ENCODE peak calls at places on chromosomes 2 and 18, in seven cellular contexts. One of them, this sample, is unnamed.

GRCh38 chr2:223601932-223602676 is at the start of gene SCG2:
- DNase-seq in BJ: no peak
- DNase-seq in astrocyte of the cerebellum: peak; percentile 93
- DNase-seq in AG10803: peak; percentile 85
- DNase-seq in HAP-1: peak; percentile 84
- DNase-seq in CD8-positive, alpha-beta T cell: peak; percentile 17
- DNase-seq in spleen: peak; percentile 77
- DNase-seq in this sample: peak; percentile 81

GRCh38 chr18:8868276-8868675 is 162.9 kb downstream of the MTCL1 start:
- DNase-seq in BJ: no peak
- DNase-seq in CD8-positive, alpha-beta T cell: no peak
- DNase-seq in spleen: no peak
- DNase-seq in astrocyte of the cerebellum: no peak
- DNase-seq in AG10803: no peak
- DNase-seq in HAP-1: no peak
- DNase-seq in this sample: no peak

GRCh38 chr2:47221039-47221438 is 65.9 kb upstream of the STPG4 start:
- DNase-seq in CD8-positive, alpha-beta T cell: no peak
- DNase-seq in spleen: no peak
- DNase-seq in HAP-1: no peak
- DNase-seq in BJ: no peak
- DNase-seq in AG10803: peak; percentile 85
- DNase-seq in astrocyte of the cerebellum: peak; percentile 41
- DNase-seq in this sample: no peak

GRCh38 chr18:25230658-25231326 is 121.2 kb downstream of the ZNF521 start:
- DNase-seq in BJ: peak; percentile 67
- DNase-seq in CD8-positive, alpha-beta T cell: no peak
- DNase-seq in spleen: peak; percentile 78
- DNase-seq in AG10803: peak; percentile 93
- DNase-seq in astrocyte of the cerebellum: peak; percentile 70
- DNase-seq in HAP-1: no peak
- DNase-seq in this sample: peak; percentile 90

GRCh38 chr2:200172521-200172920 is 134.0 kb upstream of the SPATS2L start:
- DNase-seq in HAP-1: no peak
- DNase-seq in astrocyte of the cerebellum: no peak
- DNase-seq in spleen: no peak
- DNase-seq in AG10803: no peak
- DNase-seq in CD8-positive, alpha-beta T cell: no peak
- DNase-seq in BJ: no peak
- DNase-seq in this sample: no peak

GRCh38 chr2:75600418-75601088 is 39.8 kb upstream of the EVA1A start:
- DNase-seq in BJ: no peak
- DNase-seq in HAP-1: no peak
- DNase-seq in spleen: no peak
- DNase-seq in CD8-positive, alpha-beta T cell: no peak
- DNase-seq in AG10803: no peak
- DNase-seq in astrocyte of the cerebellum: no peak
- DNase-seq in this sample: no peak

GRCh38 chr18:22168360-22168921 is 948 bp upstream of the GATA6 start:
- DNase-seq in astrocyte of the cerebellum: no peak
- DNase-seq in AG10803: no peak
- DNase-seq in CD8-positive, alpha-beta T cell: no peak
- DNase-seq in spleen: no peak
- DNase-seq in BJ: no peak
- DNase-seq in HAP-1: peak; percentile 47
- DNase-seq in this sample: no peak

GRCh38 chr2:79576431-79576830 is 63.6 kb downstream of the CTNNA2 start:
- DNase-seq in CD8-positive, alpha-beta T cell: no peak
- DNase-seq in spleen: no peak
- DNase-seq in HAP-1: no peak
- DNase-seq in AG10803: no peak
- DNase-seq in astrocyte of the cerebellum: no peak
- DNase-seq in BJ: no peak
- DNase-seq in this sample: no peak

GRCh38 chr18:50578030-50578429 is 18.1 kb downstream of the MAPK4 start:
- DNase-seq in AG10803: no peak
- DNase-seq in CD8-positive, alpha-beta T cell: no peak
- DNase-seq in astrocyte of the cerebellum: no peak
- DNase-seq in spleen: no peak
- DNase-seq in BJ: no peak
- DNase-seq in HAP-1: no peak
- DNase-seq in this sample: no peak

GRCh38 chr2:223221120-223221859 is 169.3 kb downstream of the KCNE4 start:
- DNase-seq in HAP-1: no peak
- DNase-seq in spleen: no peak
- DNase-seq in BJ: no peak
- DNase-seq in AG10803: no peak
- DNase-seq in CD8-positive, alpha-beta T cell: no peak
- DNase-seq in astrocyte of the cerebellum: no peak
- DNase-seq in this sample: no peak

GRCh38 chr2:127619901-127620705 is 25.9 kb upstream of the GPR17 start:
- DNase-seq in HAP-1: peak; percentile 7
- DNase-seq in AG10803: no peak
- DNase-seq in CD8-positive, alpha-beta T cell: no peak
- DNase-seq in astrocyte of the cerebellum: no peak
- DNase-seq in BJ: no peak
- DNase-seq in spleen: peak; percentile 73
- DNase-seq in this sample: no peak

GRCh38 chr18:13372405-13372995 is 153.9 kb downstream of the LDLRAD4 start:
- DNase-seq in CD8-positive, alpha-beta T cell: no peak
- DNase-seq in HAP-1: no peak
- DNase-seq in BJ: no peak
- DNase-seq in spleen: no peak
- DNase-seq in astrocyte of the cerebellum: no peak
- DNase-seq in AG10803: peak; percentile 45
- DNase-seq in this sample: no peak

GRCh38 chr18:13376298-13376840 is 157.8 kb downstream of the LDLRAD4 start:
- DNase-seq in CD8-positive, alpha-beta T cell: peak; percentile 54
- DNase-seq in spleen: no peak
- DNase-seq in HAP-1: no peak
- DNase-seq in BJ: no peak
- DNase-seq in astrocyte of the cerebellum: no peak
- DNase-seq in AG10803: no peak
- DNase-seq in this sample: no peak

GRCh38 chr18:13375302-13376255 is 157.0 kb downstream of the LDLRAD4 start:
- DNase-seq in CD8-positive, alpha-beta T cell: peak; percentile 70
- DNase-seq in spleen: no peak
- DNase-seq in BJ: peak; percentile 57
- DNase-seq in astrocyte of the cerebellum: peak; percentile 83
- DNase-seq in AG10803: peak; percentile 83
- DNase-seq in HAP-1: no peak
- DNase-seq in this sample: peak; percentile 52

GRCh38 chr18:13374096-13374467 is 155.5 kb downstream of the LDLRAD4 start:
- DNase-seq in astrocyte of the cerebellum: no peak
- DNase-seq in HAP-1: no peak
- DNase-seq in CD8-positive, alpha-beta T cell: no peak
- DNase-seq in spleen: no peak
- DNase-seq in AG10803: no peak
- DNase-seq in BJ: no peak
- DNase-seq in this sample: no peak

GRCh38 chr18:13374468-13375301 is 156.1 kb downstream of the LDLRAD4 start:
- DNase-seq in CD8-positive, alpha-beta T cell: no peak
- DNase-seq in BJ: no peak
- DNase-seq in HAP-1: no peak
- DNase-seq in AG10803: no peak
- DNase-seq in spleen: no peak
- DNase-seq in astrocyte of the cerebellum: no peak
- DNase-seq in this sample: no peak
- H3K4me3 ChIP-seq in CD8-positive, alpha-beta T cell: no peak overlapping the region
- H3K4me3 ChIP-seq in BJ: no peak overlapping the region
- H3K4me3 ChIP-seq in HAP-1: no peak overlapping the region
- H3K4me3 ChIP-seq in AG10803: no peak overlapping the region
- H3K4me3 ChIP-seq in spleen: no peak overlapping the region
- H3K4me3 ChIP-seq in astrocyte of the cerebellum: no peak overlapping the region
- H3K4me3 ChIP-seq in this sample: no peak overlapping the region

DNA sequence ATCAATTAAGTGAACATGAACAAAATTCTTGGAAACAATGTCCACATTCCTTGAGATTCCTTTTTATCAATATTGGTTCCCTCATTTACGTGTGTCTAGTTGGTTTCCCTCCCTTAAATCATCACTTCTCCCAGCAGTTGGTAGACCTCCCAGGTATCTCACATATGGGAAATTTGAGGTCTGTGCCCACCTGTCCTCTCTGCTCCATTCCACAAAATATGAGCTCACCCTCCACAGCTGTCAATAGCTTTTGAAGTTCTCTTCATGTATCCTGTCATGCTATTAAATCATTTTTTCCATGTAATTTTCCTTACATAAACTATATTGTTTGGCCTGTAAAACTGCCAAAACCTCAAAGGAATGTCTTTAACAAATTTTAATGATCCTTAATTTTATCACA is 992.2 kb upstream of the ACVR2A start:
- DNase-seq in spleen: no peak
- DNase-seq in BJ: no peak
- DNase-seq in HAP-1: no peak
- DNase-seq in CD8-positive, alpha-beta T cell: no peak
- DNase-seq in astrocyte of the cerebellum: no peak
- DNase-seq in AG10803: no peak
- DNase-seq in this sample: no peak
- H3K4me3 ChIP-seq in spleen: no peak overlapping the region
- H3K4me3 ChIP-seq in BJ: no peak overlapping the region
- H3K4me3 ChIP-seq in HAP-1: no peak overlapping the region
- H3K4me3 ChIP-seq in CD8-positive, alpha-beta T cell: no peak overlapping the region
- H3K4me3 ChIP-seq in astrocyte of the cerebellum: no peak overlapping the region
- H3K4me3 ChIP-seq in AG10803: no peak overlapping the region
- H3K4me3 ChIP-seq in this sample: no peak overlapping the region

GRCh38 chr18:7600036-7600435 is 32.9 kb downstream of the PTPRM start:
- DNase-seq in BJ: no peak
- DNase-seq in spleen: no peak
- DNase-seq in AG10803: no peak
- DNase-seq in CD8-positive, alpha-beta T cell: no peak
- DNase-seq in astrocyte of the cerebellum: no peak
- DNase-seq in HAP-1: no peak
- DNase-seq in this sample: no peak

GRCh38 chr18:7600528-7601248 is 33.6 kb downstream of the PTPRM start:
- DNase-seq in BJ: no peak
- DNase-seq in CD8-positive, alpha-beta T cell: no peak
- DNase-seq in spleen: no peak
- DNase-seq in astrocyte of the cerebellum: no peak
- DNase-seq in AG10803: no peak
- DNase-seq in HAP-1: no peak
- DNase-seq in this sample: no peak

GRCh38 chr18:7603259-7604000 is 36.3 kb downstream of the PTPRM start:
- DNase-seq in AG10803: no peak
- DNase-seq in HAP-1: no peak
- DNase-seq in BJ: no peak
- DNase-seq in astrocyte of the cerebellum: no peak
- DNase-seq in CD8-positive, alpha-beta T cell: no peak
- DNase-seq in spleen: no peak
- DNase-seq in this sample: no peak

GRCh38 chr18:7601936-7602335 is 34.8 kb downstream of the PTPRM start:
- DNase-seq in spleen: no peak
- DNase-seq in HAP-1: no peak
- DNase-seq in astrocyte of the cerebellum: no peak
- DNase-seq in AG10803: no peak
- DNase-seq in CD8-positive, alpha-beta T cell: no peak
- DNase-seq in BJ: no peak
- DNase-seq in this sample: no peak

DNA sequence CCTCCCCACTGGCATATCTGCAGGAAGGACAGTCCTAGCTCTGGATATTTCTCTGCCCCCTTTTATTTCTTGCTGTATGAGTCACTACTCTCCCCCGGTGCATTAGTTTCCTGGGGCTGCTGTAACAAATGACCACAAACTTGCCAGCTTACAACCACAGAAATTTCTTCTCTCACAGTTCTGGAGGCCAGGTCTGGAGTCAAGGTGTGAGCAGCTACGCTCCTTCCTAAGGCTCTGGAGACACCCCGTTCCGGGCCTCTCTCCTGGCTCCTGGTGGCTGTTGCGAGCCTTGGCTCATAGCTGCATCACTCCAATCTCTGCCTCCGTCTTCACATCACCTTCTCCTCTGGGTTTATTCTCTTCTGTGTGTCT is 34.1 kb downstream of the PTPRM start:
- DNase-seq in AG10803: peak; percentile 70
- DNase-seq in CD8-positive, alpha-beta T cell: no peak
- DNase-seq in astrocyte of the cerebellum: peak; percentile 84
- DNase-seq in spleen: no peak
- DNase-seq in BJ: no peak
- DNase-seq in HAP-1: no peak
- DNase-seq in this sample: peak; percentile 41
- H3K4me3 ChIP-seq in AG10803: no peak overlapping the region
- H3K4me3 ChIP-seq in CD8-positive, alpha-beta T cell: no peak overlapping the region
- H3K4me3 ChIP-seq in astrocyte of the cerebellum: no peak overlapping the region
- H3K4me3 ChIP-seq in spleen: no peak overlapping the region
- H3K4me3 ChIP-seq in BJ: no peak overlapping the region
- H3K4me3 ChIP-seq in HAP-1: no peak overlapping the region
- H3K4me3 ChIP-seq in this sample: no peak overlapping the region

GRCh38 chr2:50196775-50197482 is 835.0 kb downstream of the NRXN1 start:
- DNase-seq in CD8-positive, alpha-beta T cell: no peak
- DNase-seq in HAP-1: no peak
- DNase-seq in BJ: no peak
- DNase-seq in spleen: no peak
- DNase-seq in astrocyte of the cerebellum: no peak
- DNase-seq in AG10803: no peak
- DNase-seq in this sample: no peak
- H3K4me3 ChIP-seq in CD8-positive, alpha-beta T cell: no peak overlapping the region
- H3K4me3 ChIP-seq in HAP-1: no peak overlapping the region
- H3K4me3 ChIP-seq in BJ: no peak overlapping the region
- H3K4me3 ChIP-seq in spleen: no peak overlapping the region
- H3K4me3 ChIP-seq in astrocyte of the cerebellum: no peak overlapping the region
- H3K4me3 ChIP-seq in AG10803: no peak overlapping the region
- H3K4me3 ChIP-seq in this sample: no peak overlapping the region

GRCh38 chr2:238428866-238429265 is 2.1 kb downstream of the ASB1 start:
- DNase-seq in HAP-1: no peak
- DNase-seq in AG10803: no peak
- DNase-seq in astrocyte of the cerebellum: no peak
- DNase-seq in CD8-positive, alpha-beta T cell: no peak
- DNase-seq in spleen: no peak
- DNase-seq in BJ: no peak
- DNase-seq in this sample: no peak
- H3K4me3 ChIP-seq in HAP-1: no peak overlapping the region
- H3K4me3 ChIP-seq in AG10803: no peak overlapping the region
- H3K4me3 ChIP-seq in astrocyte of the cerebellum: no peak overlapping the region
- H3K4me3 ChIP-seq in CD8-positive, alpha-beta T cell: no peak overlapping the region
- H3K4me3 ChIP-seq in spleen: no peak overlapping the region
- H3K4me3 ChIP-seq in BJ: no peak overlapping the region
- H3K4me3 ChIP-seq in this sample: no peak overlapping the region

This sample was measured in skeletal muscle cell.